ENCODE peak calls at places on chromosomes 6 and 20, in six cellular contexts. D is cardiac muscle cell, G is substantia nigra, R is AML-193, P is AG08395, J is ELR. A is an unnamed sample.

GRCh38 chr6:157579467-157580031 is 198.6 kb downstream of the ZDHHC14 start:
- DNase-seq in G (no peak), P (no peak), J (peak; percentile 21), D (no peak), R (no peak), A (no peak)

GRCh38 chr6:131135244-131136020 is at the start of gene AKAP7:
- DNase-seq in P (peak; percentile 81), G (peak; percentile 86), J (peak; percentile 77), R (peak; percentile 60), D (peak; percentile 85), A (peak; percentile 63)

GRCh38 chr6:56370127-56370540 is 122.8 kb upstream of the COL21A1 start:
- DNase-seq in J (peak; percentile 79), P (peak; percentile 56), D (peak; percentile 52), R (no peak), G (no peak), A (no peak)

GRCh38 chr20:3121955-3122610 is 37.6 kb upstream of the AVP start:
- DNase-seq in J (no peak), D (no peak), G (no peak), P (no peak), R (no peak), A (no peak)

GRCh38 chr6:37438912-37439311 is 5.9 kb downstream of the CMTR1 start:
- DNase-seq in G (no peak), D (no peak), J (no peak), P (no peak), R (no peak), A (no peak)

GRCh38 chr20:19956976-19957375 is 60.2 kb upstream of the NAA20 start:
- DNase-seq in D (no peak), J (no peak), G (no peak), P (no peak), R (no peak), A (no peak)

GRCh38 chr6:3618300-3619041 is 133.0 kb downstream of the PXDC1 start:
- DNase-seq in R (no peak), G (no peak), J (no peak), D (no peak), P (no peak), A (no peak)

GRCh38 chr6:126076992-126077664 is 90.8 kb downstream of the TRMT11 start:
- DNase-seq in P (no peak), G (no peak), D (no peak), J (no peak), R (no peak), A (no peak)

GRCh38 chr6:140731741-140732140 is 1357.3 kb upstream of the CITED2 start:
- DNase-seq in J (no peak), G (no peak), P (no peak), D (no peak), R (no peak), A (no peak)

GRCh38 chr6:19830171-19830570 is 7.0 kb upstream of the ID4 start:
- DNase-seq in J (peak; percentile 11), D (no peak), P (peak; percentile 37), G (no peak), R (no peak), A (no peak)

GRCh38 chr20:49045440-49046086 is 549 bp upstream of the CSE1L start:
- DNase-seq in R (peak; percentile 42), P (no peak), D (peak; percentile 1), J (peak; percentile 23), G (no peak), A (no peak)

GRCh38 chr6:161216616-161217205 is 57.1 kb downstream of the AGPAT4 start:
- DNase-seq in D (no peak), J (no peak), G (no peak), P (no peak), R (no peak), A (no peak)

GRCh38 chr6:16483315-16483875 is 245.0 kb downstream of the GMPR start:
- DNase-seq in P (no peak), R (no peak), J (no peak), D (no peak), G (no peak), A (no peak)

GRCh38 chr20:38485041-38485440 is 12.4 kb downstream of the RALGAPB start:
- DNase-seq in D (no peak), R (no peak), J (no peak), G (no peak), P (no peak), A (no peak)

GRCh38 chr20:61560361-61560853 is 308.3 kb downstream of the CDH4 start:
- DNase-seq in D (no peak), J (peak; percentile 57), G (no peak), R (no peak), P (peak; percentile 66), A (no peak)

GRCh38 chr20:17613328-17614175 is 43.7 kb downstream of the DSTN start:
- DNase-seq in G (no peak), D (no peak), P (no peak), R (no peak), J (no peak), A (no peak)

GRCh38 chr6:67679566-67680296 is 955.4 kb upstream of the ADGRB3 start:
- DNase-seq in G (no peak), R (no peak), P (no peak), D (no peak), J (no peak), A (no peak)

GRCh38 chr20:21981607-21982344 is 276.3 kb downstream of the PAX1 start:
- DNase-seq in P (peak; percentile 80), D (no peak), G (no peak), R (no peak), J (no peak), A (no peak)

GRCh38 chr6:166907871-166908806 is 48.2 kb downstream of the RNASET2 start:
- DNase-seq in P (no peak), G (no peak), D (no peak), J (no peak), R (no peak), A (no peak)

GRCh38 chr6:16355238-16355637 is 116.9 kb downstream of the GMPR start:
- DNase-seq in D (no peak), R (no peak), J (no peak), G (no peak), P (no peak), A (no peak)

GRCh38 chr6:119347466-119348307 is 1.9 kb downstream of the MAN1A1 start:
- DNase-seq in J (peak; percentile 17), D (no peak), R (peak; percentile 84), P (peak; percentile 14), G (no peak), A (peak; percentile 30)

GRCh38 chr6:158048589-158048988 is 66.9 kb downstream of the SYNJ2 start:
- DNase-seq in R (no peak), D (no peak), G (no peak), P (no peak), J (no peak), A (no peak)